ENCODE peak calls at places on chromosomes 16 and 17, in ten cellular contexts. U is CD4-positive, alpha-beta memory T cell; K is naive thymus-derived CD4-positive, alpha-beta T cell; O is tibial nerve; Y is cardiac muscle cell; X is CD4-positive, CD25-positive, alpha-beta regulatory T cell; H is sigmoid colon; Z is pancreas; B is neural progenitor cell; E is ovary. V is an unnamed sample.

GRCh38 chr17:37671028-37671812 is 28.0 kb upstream of the DDX52 start:
- DNase-seq in U (no peak), K (no peak), O (no peak), Y (no peak), X (no peak), H (no peak), Z (no peak), B (no peak), E (no peak), V (no peak)

GRCh38 chr16:72256398-72257048 is 84.6 kb upstream of the PMFBP1 start:
- DNase-seq in U (no peak), K (no peak), O (no peak), Y (no peak), X (no peak), H (peak), Z (no peak), B (no peak), E (peak), V (no peak)

GRCh38 chr16:66650707-66651473 is 45.7 kb downstream of the CMTM4 start:
- DNase-seq in U (peak), K (peak), O (peak), Y (peak), X (peak), H (peak), Z (peak), B (peak), E (peak), V (peak)

GRCh38 chr16:84532299-84532724 is 27.9 kb upstream of the MEAK7 start:
- DNase-seq in U (no peak), K (no peak), O (peak), Y (peak), X (no peak), H (peak), Z (no peak), B (peak), E (peak), V (no peak)

GRCh38 chr17:73342057-73342522 is 30.3 kb upstream of the CDC42EP4 start:
- DNase-seq in U (no peak), K (no peak), O (peak), Y (peak), X (no peak), H (peak), Z (no peak), B (peak), E (peak), V (no peak)

GRCh38 chr17:29070795-29071194 is 27.9 kb downstream of the PIPOX start:
- DNase-seq in U (no peak), K (no peak), O (no peak), Y (no peak), X (no peak), H (no peak), Z (no peak), B (no peak), E (no peak), V (no peak)

GRCh38 chr17:48586355-48586924 is 3.6 kb downstream of the HOXB3 start:
- DNase-seq in U (no peak), K (no peak), O (no peak), Y (no peak), X (no peak), H (no peak), Z (peak), B (no peak), E (no peak), V (no peak)

GRCh38 chr16:24800586-24800985 is 45.2 kb upstream of the SLC5A11 start:
- DNase-seq in U (no peak), K (no peak), O (no peak), Y (peak), X (no peak), H (no peak), Z (no peak), B (no peak), E (no peak), V (no peak)

GRCh38 chr16:70391881-70392481 is 45.3 kb downstream of the DDX19A start:
- DNase-seq in U (no peak), K (no peak), O (peak), Y (no peak), X (no peak), H (peak), Z (no peak), B (no peak), E (peak), V (no peak)

GRCh38 chr17:518047-518735 is 165.6 kb upstream of the RPH3AL start:
- DNase-seq in U (no peak), K (no peak), O (no peak), Y (no peak), X (no peak), H (no peak), Z (no peak), B (no peak), E (no peak), V (no peak)

GRCh38 chr17:73541111-73541510 is 103.1 kb downstream of the SDK2 start:
- DNase-seq in U (no peak), K (no peak), O (no peak), Y (no peak), X (no peak), H (no peak), Z (no peak), B (no peak), E (no peak), V (no peak)

GRCh38 chr16:28324887-28325279 is 32.6 kb downstream of the SBK1 start:
- DNase-seq in U (no peak), K (no peak), O (no peak), Y (no peak), X (no peak), H (peak), Z (no peak), B (no peak), E (no peak), V (no peak)

GRCh38 chr17:66982011-66982508 is 17.6 kb downstream of the CACNG4 start:
- DNase-seq in U (no peak), K (no peak), O (no peak), Y (no peak), X (no peak), H (no peak), Z (no peak), B (no peak), E (no peak), V (no peak)

GRCh38 chr16:10253344-10253855 is 71.2 kb upstream of the GRIN2A start:
- DNase-seq in U (no peak), K (no peak), O (no peak), Y (no peak), X (no peak), H (no peak), Z (no peak), B (no peak), E (no peak), V (no peak)

GRCh38 chr17:40355804-40356758 is 8.5 kb downstream of the GJD3 start:
- DNase-seq in U (no peak), K (no peak), O (no peak), Y (no peak), X (no peak), H (peak), Z (no peak), B (no peak), E (peak), V (no peak)

GRCh38 chr17:79022507-79022991 is 1.4 kb upstream of the C1QTNF1 start:
- DNase-seq in U (no peak), K (no peak), O (no peak), Y (no peak), X (no peak), H (peak), Z (peak), B (no peak), E (peak), V (no peak)

GRCh38 chr17:47810200-47810821 is 11.3 kb downstream of the OSBPL7 start:
- DNase-seq in U (peak), K (no peak), O (no peak), Y (peak), X (no peak), H (peak), Z (peak), B (no peak), E (no peak), V (no peak)

GRCh38 chr17:56608941-56609340 is 15.4 kb downstream of the NOG start:
- DNase-seq in U (no peak), K (no peak), O (no peak), Y (no peak), X (no peak), H (no peak), Z (no peak), B (no peak), E (no peak), V (no peak)

GRCh38 chr17:45410144-45411091 is 22.3 kb downstream of the ARHGAP27 start:
- DNase-seq in U (peak), K (peak), O (peak), Y (no peak), X (peak), H (no peak), Z (peak), B (no peak), E (no peak), V (peak)

GRCh38 chr17:64502809-64503208 is 3.3 kb downstream of the DDX5 start:
- DNase-seq in U (no peak), K (no peak), O (no peak), Y (no peak), X (no peak), H (no peak), Z (no peak), B (no peak), E (no peak), V (no peak)

GRCh38 chr17:48576479-48577309 is 1.5 kb downstream of the HOXB4 start:
- DNase-seq in U (no peak), K (no peak), O (no peak), Y (no peak), X (no peak), H (peak), Z (no peak), B (peak), E (no peak), V (no peak)

GRCh38 chr16:77273815-77274214 is 74.6 kb downstream of the SYCE1L start:
- DNase-seq in U (no peak), K (no peak), O (no peak), Y (no peak), X (no peak), H (no peak), Z (no peak), B (no peak), E (no peak), V (no peak)

GRCh38 chr16:84964729-84965128 is 46.6 kb downstream of the ZDHHC7 start:
- DNase-seq in U (no peak), K (no peak), O (no peak), Y (no peak), X (no peak), H (no peak), Z (no peak), B (no peak), E (no peak), V (no peak)

GRCh38 chr17:69093995-69094394 is 33.3 kb upstream of the ABCA9 start:
- DNase-seq in U (no peak), K (no peak), O (no peak), Y (no peak), X (no peak), H (no peak), Z (no peak), B (no peak), E (no peak), V (no peak)

GRCh38 chr16:24645739-24646645 is 83.5 kb upstream of the TNRC6A start:
- DNase-seq in U (no peak), K (no peak), O (peak), Y (no peak), X (no peak), H (peak), Z (no peak), B (no peak), E (peak), V (no peak)

GRCh38 chr16:72677662-72678447 is 370.1 kb downstream of the ZFHX3 start:
- DNase-seq in U (no peak), K (no peak), O (no peak), Y (no peak), X (no peak), H (no peak), Z (no peak), B (no peak), E (no peak), V (no peak)

GRCh38 chr17:57210224-57210553 is 46.1 kb upstream of the MSI2 start:
- DNase-seq in U (no peak), K (no peak), O (no peak), Y (no peak), X (no peak), H (no peak), Z (no peak), B (no peak), E (no peak), V (no peak)

GRCh38 chr16:80619824-80620223 is 79.0 kb downstream of the DYNLRB2 start:
- DNase-seq in U (no peak), K (no peak), O (no peak), Y (no peak), X (no peak), H (no peak), Z (no peak), B (no peak), E (no peak), V (no peak)

GRCh38 chr17:69417545-69418483 is 3.3 kb downstream of the MAP2K6 start:
- DNase-seq in U (no peak), K (no peak), O (no peak), Y (no peak), X (no peak), H (no peak), Z (no peak), B (peak), E (no peak), V (no peak)

GRCh38 chr17:82933006-82933310 is 93.1 kb upstream of the ZNF750 start:
- DNase-seq in U (no peak), K (no peak), O (no peak), Y (no peak), X (no peak), H (peak), Z (peak), B (no peak), E (no peak), V (no peak)

GRCh38 chr16:3857189-3858013 is 23.1 kb downstream of the CREBBP start:
- DNase-seq in U (no peak), K (no peak), O (peak), Y (no peak), X (no peak), H (peak), Z (no peak), B (no peak), E (peak), V (no peak)

GRCh38 chr16:56919099-56919800 is 12.7 kb upstream of the HERPUD1 start:
- DNase-seq in U (no peak), K (no peak), O (no peak), Y (no peak), X (no peak), H (peak), Z (no peak), B (no peak), E (no peak), V (no peak)

GRCh38 chr16:56915311-56916105 is 16.4 kb upstream of the HERPUD1 start:
- DNase-seq in U (no peak), K (no peak), O (peak), Y (no peak), X (no peak), H (peak), Z (no peak), B (no peak), E (peak), V (no peak)

GRCh38 chr16:56914896-56915295 is 17.0 kb upstream of the HERPUD1 start:
- DNase-seq in U (no peak), K (no peak), O (no peak), Y (no peak), X (no peak), H (peak), Z (no peak), B (no peak), E (no peak), V (no peak)

GRCh38 chr16:56918467-56919012 is 13.4 kb upstream of the HERPUD1 start:
- DNase-seq in U (no peak), K (no peak), O (no peak), Y (no peak), X (no peak), H (peak), Z (no peak), B (no peak), E (no peak), V (no peak)

DNA sequence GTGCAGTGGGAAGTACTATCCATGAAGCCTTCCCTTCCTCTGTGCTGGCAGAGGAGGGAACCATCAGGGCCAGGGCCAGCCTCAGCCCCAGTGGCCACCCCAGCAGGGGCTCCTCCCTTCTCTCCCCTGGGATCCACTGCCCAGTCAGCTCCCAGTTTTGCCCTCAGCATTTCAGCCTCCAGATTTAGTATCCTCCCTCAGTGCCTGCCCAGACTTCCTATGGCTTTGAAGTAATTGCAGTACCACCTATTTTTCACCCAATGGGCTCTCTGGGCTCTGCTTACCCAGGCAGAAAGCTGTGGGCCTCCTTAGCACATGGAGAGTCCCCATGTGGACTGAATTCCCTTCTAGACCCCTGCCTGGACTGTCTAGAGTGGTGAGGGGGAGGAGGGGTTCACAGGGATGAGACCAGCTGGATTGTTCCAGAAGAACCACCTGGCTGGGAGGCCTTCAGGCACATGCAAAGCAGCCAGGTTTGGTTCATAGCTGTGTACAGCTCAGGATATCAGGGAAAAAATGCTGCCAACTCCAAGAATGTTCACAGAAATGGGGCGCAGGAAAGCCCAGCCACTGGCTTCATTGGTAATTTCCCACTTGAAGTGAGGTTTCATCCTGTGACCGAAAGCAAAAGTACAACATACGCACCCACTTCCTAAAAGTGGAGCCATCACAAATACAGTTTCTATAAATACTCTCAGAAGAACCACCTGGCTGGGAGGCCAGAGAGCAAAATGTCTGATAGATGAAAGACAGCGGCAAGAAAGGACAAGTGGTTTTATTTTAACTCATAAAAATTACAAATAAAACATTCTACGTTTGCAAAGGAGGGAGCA is 15.2 kb upstream of the HERPUD1 start:
- DNase-seq in U (no peak), K (peak), O (no peak), Y (no peak), X (no peak), H (peak), Z (no peak), B (no peak), E (no peak), V (no peak)
- H3K27ac ChIP-seq in U (peak), K (peak), O (no peak), Y (no peak), X (peak), H (no peak), Z (peak), B (no peak), E (no peak), V (peak)

DNA sequence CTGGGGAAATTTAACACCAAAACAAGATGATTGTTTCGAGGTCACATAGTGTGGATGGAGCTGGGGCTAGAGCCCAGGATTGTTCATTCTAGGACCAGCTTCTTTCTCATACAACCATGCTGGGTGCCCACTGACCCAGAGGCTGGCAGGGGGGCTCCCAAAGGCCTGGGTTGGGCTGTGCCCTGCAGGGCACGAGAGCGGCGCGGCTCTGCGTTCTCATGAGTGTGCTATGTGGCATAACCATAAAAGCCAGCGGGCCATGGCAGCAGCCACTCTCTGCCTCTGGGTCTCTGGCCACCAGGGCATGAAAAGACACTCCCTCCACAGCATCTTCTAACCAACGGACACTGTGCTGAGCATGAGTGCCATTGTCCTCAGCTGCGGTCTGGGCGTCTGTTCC is 39.6 kb downstream of the GRIN2C start:
- DNase-seq in U (no peak), K (no peak), O (no peak), Y (no peak), X (no peak), H (no peak), Z (no peak), B (no peak), E (no peak), V (no peak)
- H3K27ac ChIP-seq in U (no peak), K (no peak), O (no peak), Y (no peak), X (no peak), H (no peak), Z (no peak), B (no peak), E (no peak), V (no peak)

DNA sequence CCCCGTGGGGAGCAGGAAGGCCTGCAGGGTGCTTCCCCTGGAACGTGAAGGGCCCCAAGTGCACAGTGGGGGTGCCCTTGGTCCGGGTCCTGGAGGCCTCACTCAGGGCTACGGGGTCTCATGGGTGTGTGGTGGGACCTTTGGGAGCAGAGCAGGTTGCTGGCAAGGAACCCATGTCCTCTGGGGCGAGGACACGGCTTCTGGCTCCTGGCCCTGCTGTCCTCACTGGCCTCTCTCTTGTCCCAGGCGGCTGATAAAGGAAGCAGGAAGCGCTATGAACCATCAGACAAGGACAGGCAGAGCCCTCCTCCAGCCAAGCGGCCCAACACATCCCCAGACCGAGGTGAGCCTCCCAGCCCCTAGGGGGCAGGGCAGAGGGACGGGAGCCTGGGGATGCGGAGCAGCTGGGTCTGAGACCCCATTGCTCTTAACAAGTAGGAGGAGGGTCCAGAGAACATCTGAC is 9.8 kb upstream of the IL17C start:
- DNase-seq in U (peak), K (no peak), O (no peak), Y (peak), X (no peak), H (no peak), Z (no peak), B (peak), E (no peak), V (no peak)
- H3K27ac ChIP-seq in U (no peak), K (no peak), O (no peak), Y (no peak), X (no peak), H (no peak), Z (no peak), B (peak), E (no peak), V (no peak)

GRCh38 chr17:4633643-4634042 is 7.8 kb downstream of the ALOX15 start:
- DNase-seq in U (no peak), K (no peak), O (no peak), Y (no peak), X (no peak), H (no peak), Z (no peak), B (no peak), E (no peak), V (no peak)

GRCh38 chr17:4634981-4635380 is 6.5 kb downstream of the ALOX15 start:
- DNase-seq in U (no peak), K (no peak), O (no peak), Y (no peak), X (no peak), H (no peak), Z (no peak), B (no peak), E (no peak), V (no peak)

GRCh38 chr17:4632583-4632923 is 8.9 kb downstream of the ALOX15 start:
- DNase-seq in U (no peak), K (no peak), O (no peak), Y (peak), X (no peak), H (no peak), Z (no peak), B (no peak), E (no peak), V (no peak)

GRCh38 chr17:4631431-4631830 is 10.0 kb downstream of the ALOX15 start:
- DNase-seq in U (no peak), K (no peak), O (no peak), Y (no peak), X (no peak), H (no peak), Z (no peak), B (no peak), E (no peak), V (no peak)

DNA sequence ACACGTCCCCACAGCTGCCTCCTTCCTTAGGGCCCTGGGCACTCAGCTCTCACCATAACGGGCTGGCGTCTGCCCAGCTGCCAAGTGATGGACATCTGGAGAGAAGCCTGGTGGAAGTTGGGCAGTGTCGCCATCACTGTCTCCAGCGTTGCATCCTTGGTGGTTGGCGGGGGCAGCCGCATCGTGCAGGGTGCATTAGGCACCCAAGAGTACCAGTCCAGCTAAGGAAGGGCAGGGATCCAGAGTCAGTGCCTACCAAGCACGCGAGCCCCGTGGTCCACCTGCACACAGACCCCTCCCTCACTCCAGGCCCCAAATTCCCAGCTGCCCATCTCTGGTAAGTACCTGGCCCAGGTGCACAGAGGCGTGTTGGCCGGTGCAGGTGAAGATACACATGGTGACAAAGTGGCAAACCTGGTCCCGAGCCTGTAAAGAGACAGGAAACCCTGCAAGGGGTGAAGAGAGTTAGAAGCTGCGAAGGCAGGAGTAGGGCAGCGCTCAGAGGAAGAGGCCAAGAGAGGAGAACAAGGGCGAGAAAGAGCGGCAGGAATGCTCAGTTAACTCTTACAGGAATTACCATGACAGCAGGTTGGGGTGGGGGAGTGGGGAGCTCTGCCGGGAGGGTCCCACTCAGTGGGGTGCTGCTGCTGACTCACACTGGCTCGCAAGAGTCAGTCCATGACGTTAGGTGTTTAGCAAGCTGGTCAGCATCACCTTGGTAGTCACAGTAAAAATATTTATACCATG is 9.5 kb downstream of the ALOX15 start:
- DNase-seq in U (no peak), K (no peak), O (no peak), Y (no peak), X (no peak), H (no peak), Z (no peak), B (peak), E (no peak), V (no peak)
- H3K27ac ChIP-seq in U (no peak), K (no peak), O (no peak), Y (peak), X (no peak), H (no peak), Z (no peak), B (no peak), E (no peak), V (no peak)

V was measured in effector memory CD4-positive, alpha-beta T cell.